ENCODE peak calls at places on chromosome 14, in four cellular contexts. C is K562, N is GM12878, D is H1. T is an unnamed sample.

GRCh38 chr14:47392351-47392750 is 283.1 kb downstream of the MDGA2 start:
- DNase-seq in C (no peak), N (no peak), D (no peak), T (no peak)

GRCh38 chr14:64762044-64763034 is 58.1 kb downstream of the PLEKHG3 start:
- DNase-seq in C (peak), N (no peak), D (no peak), T (peak)

GRCh38 chr14:77542349-77543239 is 44.0 kb upstream of the ISM2 start:
- DNase-seq in C (no peak), N (no peak), D (no peak), T (no peak)

GRCh38 chr14:75430106-75430505 is 2.3 kb downstream of the JDP2 start:
- DNase-seq in C (no peak), N (no peak), D (no peak), T (no peak)

GRCh38 chr14:63287661-63288483 is 30.9 kb downstream of the GPHB5 start:
- DNase-seq in C (no peak), N (no peak), D (no peak), T (no peak)

GRCh38 chr14:48974994-48975393 is 611.2 kb downstream of the RPS29 start:
- DNase-seq in C (no peak), N (no peak), D (no peak), T (no peak)

GRCh38 chr14:63777024-63777423 is 49.2 kb upstream of the SGPP1 start:
- DNase-seq in C (no peak), N (no peak), D (no peak), T (peak)

GRCh38 chr14:45526715-45527549 is 273.9 kb upstream of the MIS18BP1 start:
- DNase-seq in C (no peak), N (peak), D (peak), T (peak)

GRCh38 chr14:30621354-30621953 is 665 bp upstream of the SCFD1 start:
- DNase-seq in C (no peak), N (no peak), D (peak), T (peak)

GRCh38 chr14:74858022-74858421 is 17.9 kb downstream of the PROX2 start:
- DNase-seq in C (no peak), N (no peak), D (no peak), T (no peak)

GRCh38 chr14:103763730-103764488 is 48.3 kb downstream of the ZFYVE21 start:
- DNase-seq in C (no peak), N (peak), D (no peak), T (no peak)

GRCh38 chr14:104284636-104285482 is 146.5 kb downstream of the KIF26A start:
- DNase-seq in C (no peak), N (no peak), D (no peak), T (no peak)

GRCh38 chr14:73740921-73741326 is 26.7 kb upstream of the PNMA1 start:
- DNase-seq in C (peak), N (no peak), D (no peak), T (peak)

GRCh38 chr14:23300687-23301223 is 1.9 kb downstream of the PPP1R3E start:
- DNase-seq in C (no peak), N (no peak), D (no peak), T (peak)

GRCh38 chr14:54676822-54677708 is 110.1 kb downstream of the SAMD4A start:
- DNase-seq in C (no peak), N (no peak), D (no peak), T (no peak)
- TF ChIP-seq ATF2 in C (no peak), N (no peak), D (no peak), T (no peak)

GRCh38 chr14:51784466-51784865 is 75.9 kb upstream of the GNG2 start:
- DNase-seq in C (no peak), N (no peak), D (no peak), T (no peak)
- TF ChIP-seq GABPA in C (no peak), N (no peak), D (no peak), T (no peak)

DNA sequence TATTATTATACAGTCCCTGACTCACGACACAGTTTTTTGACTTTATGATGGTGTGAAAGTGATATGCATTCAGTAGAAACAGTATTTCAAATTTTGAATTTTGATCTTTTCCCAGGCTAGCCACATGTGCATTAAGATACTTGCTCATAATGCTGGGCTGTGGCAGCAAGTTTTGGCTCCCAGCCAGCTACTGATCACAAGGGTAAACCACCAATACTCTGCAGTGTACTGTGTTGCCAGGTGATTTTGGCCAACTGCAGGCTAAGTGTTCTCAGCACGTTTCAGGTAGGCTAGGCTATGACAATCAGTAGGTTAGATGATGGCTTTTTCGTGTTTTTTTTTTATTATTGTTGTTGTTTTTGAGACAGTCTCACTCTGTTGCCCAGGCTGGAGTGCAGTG is 69.4 kb upstream of the ACTN1 start:
- DNase-seq in C (no peak), N (no peak), D (no peak), T (no peak)
- TF ChIP-seq ATF2 in C (no peak), N (no peak), D (no peak), T (no peak)

GRCh38 chr14:32104308-32104707 is 27.2 kb downstream of the ARHGAP5 start:
- DNase-seq in C (no peak), N (no peak), D (no peak), T (no peak)

GRCh38 chr14:32104803-32105202 is 27.7 kb downstream of the ARHGAP5 start:
- DNase-seq in C (no peak), N (no peak), D (no peak), T (no peak)

GRCh38 chr14:32102152-32102787 is 25.2 kb downstream of the ARHGAP5 start:
- DNase-seq in C (no peak), N (peak), D (no peak), T (no peak)

GRCh38 chr14:32100175-32100574 is 23.1 kb downstream of the ARHGAP5 start:
- DNase-seq in C (no peak), N (no peak), D (no peak), T (no peak)

DNA sequence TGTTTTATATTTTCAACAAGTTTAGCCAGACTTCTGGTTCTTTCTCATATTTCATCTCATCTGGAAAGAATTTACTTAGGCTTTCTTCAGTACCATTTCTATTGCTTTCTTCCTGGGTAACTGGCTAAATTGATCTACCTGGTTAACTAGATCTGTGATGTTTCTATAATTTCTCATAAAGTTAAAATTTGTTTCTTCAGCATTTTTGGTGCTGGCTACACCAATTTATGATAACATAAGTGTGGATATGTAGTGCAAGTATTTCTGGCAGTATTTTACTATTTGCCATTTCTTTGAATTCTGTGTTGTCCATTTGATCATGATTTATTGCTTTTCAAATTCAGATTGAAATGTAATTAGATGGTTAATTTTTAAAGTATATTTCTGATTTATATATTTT is 25.9 kb downstream of the ARHGAP5 start:
- DNase-seq in C (no peak), N (no peak), D (no peak), T (no peak)
- TF ChIP-seq GABPA in C (no peak), N (no peak), D (no peak), T (no peak)

DNA sequence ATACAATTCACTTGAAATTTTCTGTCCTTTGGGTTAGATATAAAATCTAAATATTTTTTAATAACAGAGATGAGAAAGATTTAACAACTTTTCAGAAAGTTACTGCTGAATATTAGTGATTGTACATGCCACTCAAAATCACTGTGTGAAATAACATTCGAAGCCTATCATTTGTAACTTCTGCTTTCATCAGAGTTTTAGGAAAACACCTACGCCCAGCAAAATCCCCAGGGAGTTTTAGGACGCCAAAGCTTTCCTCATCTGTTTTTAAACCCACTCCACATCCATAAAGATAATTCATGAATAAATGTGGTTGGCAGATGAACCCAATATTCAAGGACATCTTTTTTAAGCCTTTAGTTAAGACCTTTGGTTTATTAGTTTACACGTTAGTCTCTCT is 23.9 kb downstream of the TC2N start:
- DNase-seq in C (no peak), N (no peak), D (no peak), T (no peak)
- TF ChIP-seq ATF2 in C (no peak), N (no peak), D (no peak), T (no peak)

DNA sequence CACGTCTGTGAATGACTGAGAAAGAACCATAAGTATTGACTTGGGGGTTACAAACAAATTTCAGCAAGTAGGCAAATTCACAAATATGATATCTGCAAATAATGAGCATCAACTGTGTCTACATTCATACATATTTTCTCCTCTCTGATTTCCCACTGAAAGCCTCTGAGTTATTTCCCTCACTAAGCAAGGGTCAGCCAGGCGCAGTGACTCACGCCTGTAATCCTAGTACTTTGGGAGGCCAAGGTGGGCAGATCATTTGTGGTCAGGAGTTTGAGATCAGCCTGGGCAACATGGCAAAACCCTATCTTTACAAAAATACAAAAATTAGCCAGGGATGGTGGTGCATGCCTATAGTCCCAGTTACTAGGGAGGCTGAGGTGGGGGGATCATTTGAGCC is 80.8 kb downstream of the SLC25A21 start:
- DNase-seq in C (no peak), N (no peak), D (no peak), T (no peak)
- TF ChIP-seq GABPA in C (no peak), N (no peak), D (no peak), T (no peak)

DNA sequence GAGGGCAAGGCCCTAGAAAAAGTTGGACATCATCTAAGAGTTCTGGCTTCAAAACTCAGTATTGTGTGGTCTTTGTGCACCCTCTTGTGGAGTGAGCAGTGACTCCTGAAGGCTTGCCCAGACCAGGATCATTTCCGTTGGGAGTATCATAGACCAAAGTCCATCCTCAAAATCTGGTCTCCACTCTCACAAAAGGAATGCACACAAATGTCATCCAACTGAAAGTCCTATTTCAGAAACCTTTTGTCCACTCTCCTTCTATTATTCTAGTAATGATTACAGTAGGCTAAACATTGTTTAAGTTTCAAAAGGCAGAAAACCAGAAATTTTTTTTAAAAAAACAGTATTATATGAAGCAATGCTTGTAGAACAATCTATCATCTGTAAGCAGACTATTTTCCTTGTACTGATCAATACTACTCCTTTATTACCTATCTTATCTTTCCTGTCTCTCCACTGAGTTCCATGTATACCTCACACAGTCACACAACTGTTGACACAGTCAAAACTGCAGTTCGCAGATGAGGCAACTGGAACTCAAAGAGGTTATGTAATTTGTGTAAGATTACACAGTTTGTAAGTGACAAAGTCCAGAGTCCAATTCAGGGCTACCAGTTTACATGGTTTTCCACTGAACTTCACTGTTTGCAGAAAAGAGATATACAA is 41.4 kb downstream of the COX16 start:
- DNase-seq in C (no peak), N (peak), D (no peak), T (peak)
- TF ChIP-seq ATF2 in C (no peak), N (no peak), D (no peak), T (peak)

DNA sequence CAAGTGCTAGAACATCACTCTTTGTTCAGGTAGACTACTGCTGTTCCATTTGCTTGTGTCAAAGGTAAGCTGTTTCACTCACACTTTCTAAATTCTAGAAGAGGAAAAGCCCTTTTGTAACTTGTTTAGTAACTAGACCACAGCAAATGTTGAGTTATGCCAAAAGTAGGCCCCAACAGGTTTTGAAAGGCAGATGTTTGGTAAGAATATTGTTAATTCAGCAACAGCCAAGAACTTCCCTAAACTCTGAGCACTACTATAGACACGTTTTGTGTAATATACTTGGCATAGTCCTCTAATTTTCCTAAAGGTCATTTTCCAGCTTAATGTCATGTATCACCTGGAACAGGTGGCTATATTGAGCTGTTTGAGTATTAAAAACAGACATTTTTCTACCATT is 79.0 kb downstream of the DCAF5 start:
- DNase-seq in C (no peak), N (no peak), D (no peak), T (no peak)
- TF ChIP-seq GABPA in C (no peak), N (no peak), D (no peak), T (no peak)